ENCODE peak calls at places on chromosome 1, in six cellular contexts. One of them, this sample, is unnamed.
A peak's percentile ranks its signal among the peaks of the same experiment; 100 is the strongest.

GRCh38 chr1:1348420-1349255 is 580 bp downstream of the DVL1 start:
- DNase-seq in A549: peak; percentile 63
- DNase-seq in HepG2: no peak
- DNase-seq in endothelial cell of umbilical vein: peak; percentile 34
- DNase-seq in GM12878: no peak
- DNase-seq in K562: peak; percentile 59
- DNase-seq in this sample: peak; percentile 59

GRCh38 chr1:100883963-100884362 is 10.7 kb downstream of the EXTL2 start:
- DNase-seq in A549: peak; percentile 44
- DNase-seq in GM12878: no peak
- DNase-seq in K562: no peak
- DNase-seq in HepG2: peak; percentile 28
- DNase-seq in endothelial cell of umbilical vein: peak; percentile 76
- DNase-seq in this sample: peak; percentile 12

GRCh38 chr1:27967884-27968466 is 8.2 kb downstream of the XKR8 start:
- DNase-seq in endothelial cell of umbilical vein: no peak
- DNase-seq in K562: no peak
- DNase-seq in HepG2: no peak
- DNase-seq in GM12878: no peak
- DNase-seq in A549: no peak
- DNase-seq in this sample: no peak

GRCh38 chr1:6962390-6962955 is 177.2 kb downstream of the CAMTA1 start:
- DNase-seq in K562: peak; percentile 87
- DNase-seq in GM12878: peak; percentile 20
- DNase-seq in endothelial cell of umbilical vein: no peak
- DNase-seq in A549: peak; percentile 98
- DNase-seq in HepG2: no peak
- DNase-seq in this sample: no peak

GRCh38 chr1:41918450-41919043 is at the start of gene HIVEP3:
- DNase-seq in HepG2: no peak
- DNase-seq in endothelial cell of umbilical vein: peak; percentile 26
- DNase-seq in K562: no peak
- DNase-seq in A549: peak; percentile 35
- DNase-seq in GM12878: no peak
- DNase-seq in this sample: no peak

GRCh38 chr1:234355782-234356510 is 17.3 kb upstream of the COA6 start:
- DNase-seq in A549: no peak
- DNase-seq in K562: no peak
- DNase-seq in endothelial cell of umbilical vein: no peak
- DNase-seq in GM12878: no peak
- DNase-seq in HepG2: peak; percentile 11
- DNase-seq in this sample: no peak

GRCh38 chr1:19310720-19311502 is 1.0 kb downstream of the AKR7A2 start:
- DNase-seq in GM12878: no peak
- DNase-seq in K562: no peak
- DNase-seq in A549: no peak
- DNase-seq in endothelial cell of umbilical vein: no peak
- DNase-seq in HepG2: peak; percentile 22
- DNase-seq in this sample: no peak

GRCh38 chr1:42957880-42958487 is 684 bp downstream of the SLC2A1 start:
- DNase-seq in endothelial cell of umbilical vein: peak; percentile 61
- DNase-seq in A549: peak; percentile 56
- DNase-seq in GM12878: no peak
- DNase-seq in HepG2: no peak
- DNase-seq in K562: peak; percentile 95
- DNase-seq in this sample: peak; percentile 81

GRCh38 chr1:2528966-2529750 is 905 bp downstream of the HES5 start:
- DNase-seq in GM12878: no peak
- DNase-seq in A549: no peak
- DNase-seq in K562: peak; percentile 74
- DNase-seq in endothelial cell of umbilical vein: no peak
- DNase-seq in HepG2: no peak
- DNase-seq in this sample: peak; percentile 41

GRCh38 chr1:242242983-242243382 is 244.1 kb upstream of the MAP1LC3C start:
- DNase-seq in K562: no peak
- DNase-seq in GM12878: no peak
- DNase-seq in HepG2: no peak
- DNase-seq in A549: no peak
- DNase-seq in endothelial cell of umbilical vein: no peak
- DNase-seq in this sample: no peak

GRCh38 chr1:153932593-153933131 is 9.9 kb upstream of the GATAD2B start:
- DNase-seq in GM12878: no peak
- DNase-seq in HepG2: no peak
- DNase-seq in endothelial cell of umbilical vein: no peak
- DNase-seq in K562: no peak
- DNase-seq in A549: no peak
- DNase-seq in this sample: no peak

GRCh38 chr1:71448444-71448843 is 367.6 kb upstream of the ZRANB2 start:
- DNase-seq in A549: no peak
- DNase-seq in K562: no peak
- DNase-seq in HepG2: no peak
- DNase-seq in GM12878: no peak
- DNase-seq in endothelial cell of umbilical vein: no peak
- DNase-seq in this sample: no peak

GRCh38 chr1:172359531-172359991 is 60.9 kb upstream of the C1orf105 start:
- DNase-seq in HepG2: peak; percentile 39
- DNase-seq in GM12878: no peak
- DNase-seq in A549: peak; percentile 76
- DNase-seq in endothelial cell of umbilical vein: peak; percentile 90
- DNase-seq in K562: no peak
- DNase-seq in this sample: no peak

GRCh38 chr1:35555601-35556477 is 1.4 kb downstream of the KIAA0319L start:
- DNase-seq in A549: peak; percentile 31
- DNase-seq in GM12878: no peak
- DNase-seq in endothelial cell of umbilical vein: no peak
- DNase-seq in K562: no peak
- DNase-seq in HepG2: peak; percentile 97
- DNase-seq in this sample: no peak

GRCh38 chr1:85240174-85240601 is 19.3 kb downstream of the C1orf52 start:
- DNase-seq in endothelial cell of umbilical vein: no peak
- DNase-seq in K562: no peak
- DNase-seq in A549: no peak
- DNase-seq in HepG2: no peak
- DNase-seq in GM12878: no peak
- DNase-seq in this sample: peak; percentile 25

GRCh38 chr1:70718086-70718630 is 307.1 kb downstream of the CTH start:
- DNase-seq in endothelial cell of umbilical vein: no peak
- DNase-seq in HepG2: no peak
- DNase-seq in GM12878: no peak
- DNase-seq in K562: no peak
- DNase-seq in A549: no peak
- DNase-seq in this sample: no peak

GRCh38 chr1:21907737-21908136 is 29.4 kb downstream of the HSPG2 start:
- DNase-seq in GM12878: no peak
- DNase-seq in HepG2: no peak
- DNase-seq in A549: no peak
- DNase-seq in K562: no peak
- DNase-seq in endothelial cell of umbilical vein: peak; percentile 30
- DNase-seq in this sample: no peak

GRCh38 chr1:1246230-1246600 is 307 bp downstream of the C1QTNF12 start:
- DNase-seq in GM12878: no peak
- DNase-seq in endothelial cell of umbilical vein: no peak
- DNase-seq in A549: no peak
- DNase-seq in HepG2: no peak
- DNase-seq in K562: no peak
- DNase-seq in this sample: no peak

GRCh38 chr1:99669821-99670220 is 23.9 kb downstream of the PALMD start:
- DNase-seq in A549: no peak
- DNase-seq in endothelial cell of umbilical vein: no peak
- DNase-seq in K562: no peak
- DNase-seq in HepG2: no peak
- DNase-seq in GM12878: no peak
- DNase-seq in this sample: no peak

GRCh38 chr1:77925536-77925935 is 37.1 kb downstream of the NEXN start:
- DNase-seq in A549: no peak
- DNase-seq in K562: no peak
- DNase-seq in GM12878: no peak
- DNase-seq in HepG2: no peak
- DNase-seq in endothelial cell of umbilical vein: no peak
- DNase-seq in this sample: no peak

GRCh38 chr1:19765623-19766022 is 34.1 kb downstream of the TMCO4 start:
- DNase-seq in A549: peak; percentile 58
- DNase-seq in K562: no peak
- DNase-seq in GM12878: no peak
- DNase-seq in HepG2: no peak
- DNase-seq in endothelial cell of umbilical vein: peak; percentile 94
- DNase-seq in this sample: no peak

GRCh38 chr1:183515002-183515689 is 42.8 kb downstream of the SMG7 start:
- DNase-seq in GM12878: no peak
- DNase-seq in K562: no peak
- DNase-seq in endothelial cell of umbilical vein: peak; percentile 78
- DNase-seq in HepG2: no peak
- DNase-seq in A549: peak; percentile 45
- DNase-seq in this sample: no peak

GRCh38 chr1:212609701-212610574 is 1.4 kb downstream of the ATF3 start:
- DNase-seq in K562: no peak
- DNase-seq in A549: no peak
- DNase-seq in GM12878: no peak
- DNase-seq in HepG2: no peak
- DNase-seq in endothelial cell of umbilical vein: no peak
- DNase-seq in this sample: no peak

GRCh38 chr1:246012271-246012854 is 494.7 kb downstream of the SMYD3 start:
- DNase-seq in K562: peak; percentile 53
- DNase-seq in HepG2: peak; percentile 34
- DNase-seq in GM12878: no peak
- DNase-seq in endothelial cell of umbilical vein: peak; percentile 63
- DNase-seq in A549: peak; percentile 42
- DNase-seq in this sample: peak; percentile 72

GRCh38 chr1:54981466-54981865 is 1.0 kb downstream of the TMEM61 start:
- DNase-seq in A549: no peak
- DNase-seq in endothelial cell of umbilical vein: no peak
- DNase-seq in GM12878: no peak
- DNase-seq in K562: no peak
- DNase-seq in HepG2: no peak
- DNase-seq in this sample: no peak
- H3K4me3 ChIP-seq in A549: no peak overlapping the region
- H3K4me3 ChIP-seq in endothelial cell of umbilical vein: no peak overlapping the region
- H3K4me3 ChIP-seq in GM12878: no peak overlapping the region
- H3K4me3 ChIP-seq in K562: no peak overlapping the region
- H3K4me3 ChIP-seq in HepG2: no peak overlapping the region
- H3K4me3 ChIP-seq in this sample: no peak overlapping the region

DNA sequence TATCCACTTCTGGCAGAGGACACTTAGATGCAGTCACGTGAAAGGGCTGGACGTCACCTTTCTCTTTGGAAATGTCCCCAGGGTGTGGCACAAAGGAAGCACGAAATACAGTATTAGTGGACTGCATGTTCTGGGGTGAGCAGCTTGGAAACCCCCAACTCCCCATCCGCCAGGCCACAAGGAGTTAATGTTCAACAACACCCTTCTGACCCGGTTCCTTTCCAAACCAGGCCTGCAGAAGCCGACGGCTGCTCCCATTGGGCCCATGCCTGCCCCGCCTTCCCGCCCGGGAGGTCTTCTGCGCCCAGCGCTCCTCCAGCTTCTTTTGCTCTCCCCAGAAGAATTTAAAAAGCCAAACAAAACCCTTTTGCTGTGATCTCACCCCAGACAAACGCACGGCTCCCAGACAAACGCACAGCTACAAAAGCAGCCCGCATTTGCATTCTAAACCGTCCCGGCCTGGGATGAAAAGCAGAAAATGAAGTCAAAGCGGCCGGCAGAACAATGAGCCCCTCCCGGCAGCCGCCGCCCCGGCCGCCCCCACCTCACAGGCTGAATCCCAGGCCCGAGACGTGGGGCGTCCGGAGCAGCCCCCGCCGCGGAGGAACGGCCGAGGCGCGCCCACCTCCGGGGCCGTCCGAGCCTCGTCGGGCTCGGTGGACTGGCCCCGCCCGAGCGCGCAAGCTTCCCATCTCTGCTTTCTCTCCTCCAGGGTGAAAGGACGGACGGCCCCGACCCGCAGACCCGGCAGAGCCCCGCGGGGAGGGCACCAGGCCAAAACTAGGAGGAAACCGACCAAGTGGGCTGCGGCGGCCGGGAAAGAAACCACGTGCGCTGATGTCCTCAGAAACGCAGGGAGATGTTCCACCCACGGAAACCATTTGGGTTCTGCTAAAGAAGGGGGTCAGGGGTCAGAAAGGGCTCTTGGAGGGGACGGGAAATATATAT is 101.9 kb downstream of the PLPP3 start:
- DNase-seq in A549: no peak
- DNase-seq in endothelial cell of umbilical vein: peak; percentile 25
- DNase-seq in HepG2: peak; percentile 85
- DNase-seq in GM12878: peak; percentile 17
- DNase-seq in K562: no peak
- DNase-seq in this sample: no peak
- TF ChIP-seq MAX in A549: no peak
- TF ChIP-seq MAX in endothelial cell of umbilical vein: peak; percentile 51
- TF ChIP-seq MAX in HepG2: peak; percentile 60
- TF ChIP-seq MAX in GM12878: no peak
- TF ChIP-seq MAX in K562: no peak
- TF ChIP-seq MAX in this sample: no peak

DNA sequence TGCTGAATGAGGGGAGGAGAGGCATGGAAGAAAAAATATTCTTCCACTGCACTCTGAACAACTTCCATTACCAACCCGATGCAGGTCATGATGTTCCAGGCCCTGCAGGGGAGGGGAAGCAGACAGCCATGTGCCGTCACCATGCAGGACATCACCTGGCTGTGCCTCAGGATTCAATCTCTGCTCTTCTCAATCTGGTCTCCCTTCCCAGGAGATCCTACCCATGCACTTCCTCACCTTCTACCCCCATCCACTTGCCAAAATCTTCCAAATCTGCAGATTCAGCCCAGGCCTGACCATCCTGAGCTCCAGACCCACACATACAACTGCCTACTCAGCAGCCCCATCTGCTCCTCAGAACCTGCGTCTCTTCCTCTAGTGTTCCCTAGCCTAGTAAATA is 5.8 kb upstream of the PAQR6 start:
- DNase-seq in K562: no peak
- DNase-seq in endothelial cell of umbilical vein: no peak
- DNase-seq in HepG2: no peak
- DNase-seq in GM12878: no peak
- DNase-seq in A549: no peak
- DNase-seq in this sample: no peak
- TF ChIP-seq MYC in K562: no peak
- TF ChIP-seq MYC in endothelial cell of umbilical vein: no peak
- TF ChIP-seq MYC in HepG2: no peak
- TF ChIP-seq MYC in GM12878: no peak
- TF ChIP-seq MYC in A549: no peak
- TF ChIP-seq MYC in this sample: no peak

DNA sequence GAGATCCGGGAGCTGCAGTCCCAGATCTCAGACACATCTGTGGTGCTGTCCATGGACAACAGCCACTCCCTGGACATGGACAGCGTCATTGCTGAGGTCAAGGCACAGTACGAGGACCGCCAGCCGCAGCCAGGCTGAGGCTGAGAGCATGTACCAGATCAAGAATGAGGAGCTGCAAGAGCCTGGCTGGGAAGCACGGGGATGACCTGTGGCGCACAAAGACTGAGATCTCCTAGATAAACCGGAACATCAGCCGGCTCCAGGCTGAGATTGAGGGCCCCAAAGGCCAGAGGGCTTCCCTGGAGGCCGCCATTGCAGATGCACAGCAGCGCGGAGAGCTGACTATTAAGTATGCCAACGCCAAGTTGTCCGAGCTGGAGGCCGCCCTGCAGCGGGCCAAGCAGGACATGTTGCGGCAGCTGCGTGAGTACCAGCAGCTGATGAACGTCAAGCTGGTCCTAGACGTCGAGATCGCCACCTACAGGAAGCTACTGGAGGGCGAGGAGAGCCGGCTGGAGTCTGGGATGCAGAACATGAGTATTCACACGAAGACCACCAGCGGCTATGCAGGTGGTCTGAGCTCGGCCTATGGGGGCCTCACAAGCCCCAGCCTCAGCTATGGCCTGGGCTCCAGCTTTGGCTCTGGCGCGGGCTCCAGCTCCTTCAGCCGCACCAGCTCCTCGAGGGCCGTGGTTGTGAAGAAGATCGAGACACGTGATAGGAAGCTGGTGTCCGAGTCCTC is 25.5 kb downstream of the ETV3L start:
- DNase-seq in HepG2: peak; percentile 73
- DNase-seq in A549: peak; percentile 74
- DNase-seq in endothelial cell of umbilical vein: peak; percentile 66
- DNase-seq in GM12878: no peak
- DNase-seq in K562: no peak
- DNase-seq in this sample: peak; percentile 72
- H3K4me3 ChIP-seq in HepG2: peak overlapping the region; percentile 54
- H3K4me3 ChIP-seq in A549: peak overlapping the region; percentile 25
- H3K4me3 ChIP-seq in endothelial cell of umbilical vein: no peak overlapping the region
- H3K4me3 ChIP-seq in GM12878: no peak overlapping the region
- H3K4me3 ChIP-seq in K562: no peak overlapping the region
- H3K4me3 ChIP-seq in this sample: no peak overlapping the region